ENCODE peak calls at places on chromosomes 16 and 17, in six cellular contexts. C, P, F, H, N and T are unnamed samples.

GRCh38 chr17:64073771-64074703 is 53.6 kb upstream of the ICAM2 start:
- DNase-seq in C (no peak), P (no peak), F (no peak), H (no peak), N (no peak), T (peak)

GRCh38 chr17:79242393-79242792 is 167.8 kb downstream of the ENGASE start:
- DNase-seq in C (no peak), P (no peak), F (no peak), H (no peak), N (no peak), T (no peak)

GRCh38 chr17:34641368-34641767 is 62.0 kb downstream of the TMEM132E start:
- DNase-seq in C (no peak), P (no peak), F (no peak), H (no peak), N (no peak), T (no peak)

GRCh38 chr17:63973930-63974593 is 1.3 kb upstream of the SCN4A start:
- DNase-seq in C (no peak), P (no peak), F (no peak), H (no peak), N (no peak), T (no peak)

GRCh38 chr17:38809828-38810227 is 10.5 kb upstream of the PIP4K2B start:
- DNase-seq in C (no peak), P (no peak), F (no peak), H (no peak), N (no peak), T (no peak)

GRCh38 chr16:55779391-55780094 is 53.4 kb downstream of the CES1 start:
- DNase-seq in C (no peak), P (no peak), F (no peak), H (no peak), N (no peak), T (no peak)

GRCh38 chr17:34408439-34408838 is 45.4 kb upstream of the CCL1 start:
- DNase-seq in C (no peak), P (no peak), F (no peak), H (no peak), N (no peak), T (no peak)

GRCh38 chr16:9039208-9039607 is 52.2 kb upstream of the HAPSTR1 start:
- DNase-seq in C (no peak), P (no peak), F (no peak), H (no peak), N (no peak), T (peak)

GRCh38 chr17:60086822-60087591 is 8.3 kb upstream of the HEATR6 start:
- DNase-seq in C (no peak), P (no peak), F (no peak), H (no peak), N (no peak), T (peak)

GRCh38 chr17:32771396-32771795 is 105.5 kb downstream of the MYO1D start:
- DNase-seq in C (no peak), P (no peak), F (peak), H (no peak), N (no peak), T (no peak)

GRCh38 chr16:81263470-81264200 is 25.1 kb downstream of the BCO1 start:
- DNase-seq in C (peak), P (no peak), F (peak), H (no peak), N (peak), T (no peak)

GRCh38 chr17:3012926-3013581 is 50.4 kb downstream of the OR1D5 start:
- DNase-seq in C (peak), P (peak), F (peak), H (peak), N (peak), T (peak)

DNA sequence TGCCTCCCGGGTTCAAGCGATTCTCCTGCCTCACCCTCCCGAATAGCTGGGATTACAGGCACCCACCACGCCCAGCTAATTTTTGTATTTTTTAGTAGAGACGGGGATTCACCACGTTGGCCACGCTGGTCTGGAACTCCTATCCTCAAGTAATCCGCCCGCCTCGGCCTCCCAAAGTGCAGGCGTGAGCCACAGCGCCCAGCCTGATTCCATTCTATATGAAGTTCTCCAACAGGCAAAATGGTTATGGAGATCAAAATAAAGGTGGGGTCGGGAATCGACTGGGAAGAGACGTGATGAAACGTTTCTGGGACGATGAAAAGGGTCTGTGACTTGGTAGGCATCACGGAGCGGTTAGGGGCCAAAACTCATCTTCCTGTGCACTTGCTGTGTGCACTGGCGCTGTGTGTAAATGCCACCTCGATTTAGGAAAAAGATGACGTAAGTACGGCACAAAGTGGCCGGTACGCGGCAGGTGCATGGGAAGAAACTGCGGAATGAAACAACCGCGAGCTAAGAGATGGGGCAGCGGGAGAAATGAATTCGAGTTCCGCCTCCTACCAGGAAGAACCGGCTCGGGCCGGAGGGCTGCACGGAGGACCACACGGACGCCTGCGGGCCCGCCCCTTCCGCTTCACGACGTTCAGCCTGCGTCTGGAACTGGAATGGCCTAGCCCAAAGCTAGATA is 1.6 kb downstream of the TP53 start:
- DNase-seq in C (peak), P (peak), F (peak), H (peak), N (peak), T (peak)
- TF ChIP-seq POLR2A in C (peak), P (no peak), F (peak), H (peak), N (peak), T (peak)

DNA sequence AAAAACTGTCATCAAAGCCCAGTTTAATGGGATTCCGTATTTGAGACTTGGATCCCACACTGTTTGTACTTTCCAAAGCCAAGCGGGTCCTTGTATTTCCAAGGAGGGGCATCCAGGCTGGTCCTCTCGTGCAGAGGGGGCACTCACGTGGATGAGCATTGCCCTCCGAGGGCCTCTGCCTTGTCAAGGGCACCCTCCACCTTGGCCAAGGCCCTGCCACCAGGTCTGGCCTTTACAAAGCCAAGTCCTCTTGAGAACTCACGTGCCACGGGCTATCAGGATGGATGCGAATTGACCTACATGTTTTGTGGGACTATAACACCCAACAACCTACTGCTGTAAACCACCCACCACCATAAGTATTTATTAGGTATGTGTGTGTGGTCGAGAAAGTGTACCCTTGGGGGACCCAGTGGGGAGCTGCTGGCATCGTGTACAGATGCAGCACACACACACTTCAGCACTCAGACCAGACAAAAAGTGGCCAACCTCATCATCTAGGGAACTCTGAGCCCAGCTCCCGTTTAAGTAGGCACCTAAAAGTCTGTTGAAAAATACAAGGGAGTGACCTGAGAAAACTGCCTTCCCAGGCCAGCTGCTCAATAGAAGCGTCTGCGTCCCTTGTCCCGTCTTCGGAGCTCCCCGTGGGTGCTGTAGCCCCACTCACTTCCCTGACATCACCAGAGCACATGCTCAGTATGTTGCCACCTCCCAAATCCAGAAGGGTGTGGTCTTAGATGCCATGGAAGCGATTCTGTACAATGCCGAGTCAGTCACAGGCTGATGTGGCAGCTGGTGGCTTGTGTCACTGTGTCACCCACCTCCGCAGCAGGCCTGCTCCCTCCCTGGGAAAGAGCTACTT is 12.9 kb downstream of the MAP1LC3B start:
- DNase-seq in C (no peak), P (no peak), F (no peak), H (no peak), N (no peak), T (no peak)
- TF ChIP-seq POLR2A in C (no peak), P (no peak), F (no peak), H (peak), N (no peak), T (no peak)

GRCh38 chr16:87924041-87924851 is 12.1 kb downstream of the CA5A start:
- DNase-seq in C (no peak), P (no peak), F (no peak), H (no peak), N (peak), T (no peak)
- TF ChIP-seq POLR2A in C (no peak), P (no peak), F (no peak), H (no peak), N (no peak), T (no peak)

DNA sequence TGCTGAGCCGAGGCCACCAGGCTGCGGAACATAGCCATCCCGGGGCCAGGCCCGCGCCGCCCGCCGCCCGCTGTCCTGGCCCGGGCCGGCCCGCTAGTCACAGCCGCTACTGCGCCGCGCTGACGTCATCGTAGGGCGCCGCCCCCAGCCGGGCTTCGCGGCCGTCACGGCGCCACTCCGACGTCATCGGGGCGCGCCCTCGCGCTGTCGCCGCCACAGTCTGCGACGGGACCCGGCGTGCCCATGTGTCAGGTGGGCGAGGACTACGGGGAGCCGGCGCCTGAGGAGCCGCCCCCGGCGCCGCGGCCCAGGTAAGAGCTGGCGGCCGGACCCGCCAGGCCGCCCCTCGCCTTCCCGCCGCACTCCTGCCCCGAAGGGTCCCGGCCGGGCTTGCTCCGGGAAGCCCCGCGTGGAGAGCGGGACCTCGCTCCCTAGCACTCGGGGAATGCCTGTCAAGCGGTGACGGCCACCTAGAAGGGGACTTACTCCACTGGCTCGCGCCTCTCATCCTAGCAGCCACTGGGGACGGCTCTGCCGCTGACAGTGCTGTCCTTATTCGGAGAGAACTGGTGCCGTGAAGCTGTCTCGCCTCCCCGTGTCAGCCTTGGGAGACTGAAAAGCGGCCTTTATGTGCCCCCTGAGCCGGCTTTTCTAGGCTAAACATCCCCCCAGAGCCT is at the start of the genes CTU2 and RNF166:
- DNase-seq in C (peak), P (peak), F (peak), H (peak), N (peak), T (peak)
- TF ChIP-seq POLR2A in C (peak), P (peak), F (peak), H (no peak), N (peak), T (peak)

DNA sequence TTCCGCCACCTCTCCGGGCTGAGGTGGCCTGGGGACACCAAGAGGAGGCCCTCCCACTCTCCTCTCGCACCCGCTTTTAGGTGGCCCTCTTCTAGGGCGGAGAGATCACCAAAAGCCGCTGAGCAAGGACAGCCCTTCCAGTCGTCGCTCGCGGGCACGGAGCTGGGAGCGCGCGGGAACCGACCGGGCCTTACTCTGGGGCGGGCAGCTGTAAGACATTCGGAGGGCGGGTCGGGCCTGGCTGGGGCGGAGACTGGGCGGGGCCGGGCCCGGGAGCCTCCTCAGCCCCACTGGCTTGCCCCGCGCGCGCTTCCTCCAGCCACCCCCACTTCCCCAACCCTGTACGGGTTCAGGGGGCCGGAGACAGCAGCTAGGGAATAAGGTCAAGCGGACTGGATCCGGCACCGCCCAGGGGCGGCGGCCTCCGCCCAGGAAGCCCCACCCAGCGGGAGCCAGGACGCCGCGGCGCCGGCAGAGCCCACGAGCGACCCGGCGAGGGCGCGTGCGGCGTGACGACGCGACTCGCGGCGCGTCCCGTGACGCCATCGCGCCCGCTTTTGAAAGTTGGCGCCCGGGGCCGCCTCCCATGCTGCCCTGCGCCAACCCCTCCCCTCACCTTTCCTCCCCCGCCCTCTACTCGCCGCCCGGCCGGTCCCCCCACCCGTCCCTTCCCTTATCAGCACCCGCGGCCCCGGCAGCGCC is 351 bp upstream of the CTCF start:
- DNase-seq in C (peak), P (peak), F (peak), H (peak), N (peak), T (peak)
- TF ChIP-seq POLR2A in C (no peak), P (peak), F (peak), H (peak), N (peak), T (peak)